ENCODE peak calls at places on chromosome 4, in six cellular contexts. V is B cell, O is A549, M is lower leg skin, N is uterus, W is AG09309. Q is an unnamed sample.

GRCh38 chr4:86810867-86811266 is 38.3 kb downstream of the SLC10A6 start:
- DNase-seq in N (no peak), W (no peak), M (no peak), O (no peak), V (no peak), Q (no peak)

GRCh38 chr4:6142935-6143602 is 57.3 kb downstream of the JAKMIP1 start:
- DNase-seq in M (no peak), V (no peak), W (no peak), N (no peak), O (no peak), Q (no peak)

GRCh38 chr4:174681723-174682300 is 147.2 kb downstream of the GLRA3 start:
- DNase-seq in V (no peak), N (no peak), M (no peak), W (peak; percentile 7), O (peak; percentile 18), Q (no peak)

GRCh38 chr4:4555916-4556315 is 14.1 kb upstream of the STX18 start:
- DNase-seq in M (no peak), N (no peak), W (peak; percentile 89), V (no peak), O (no peak), Q (no peak)

GRCh38 chr4:75605928-75606327 is 24.4 kb downstream of the CDKL2 start:
- DNase-seq in V (no peak), M (no peak), O (no peak), W (no peak), N (no peak), Q (no peak)

GRCh38 chr4:94877973-94878372 is 120.2 kb downstream of the BMPR1B start:
- DNase-seq in W (peak; percentile 16), N (no peak), M (no peak), V (no peak), O (no peak), Q (no peak)

GRCh38 chr4:36392049-36392448 is 110.6 kb downstream of the DTHD1 start:
- DNase-seq in M (no peak), W (no peak), N (no peak), O (no peak), V (no peak), Q (peak; percentile 29)

GRCh38 chr4:150886597-150886996 is 128.5 kb downstream of the LRBA start:
- DNase-seq in M (no peak), O (no peak), W (no peak), N (no peak), V (no peak), Q (no peak)

GRCh38 chr4:94766856-94767255 is 9.1 kb downstream of the BMPR1B start:
- DNase-seq in N (no peak), V (no peak), W (peak; percentile 43), M (no peak), O (no peak), Q (no peak)

GRCh38 chr4:52824603-52825310 is 37.4 kb upstream of the RASL11B start:
- DNase-seq in N (no peak), O (no peak), V (no peak), W (no peak), M (no peak), Q (peak; percentile 75)

GRCh38 chr4:151276787-151277557 is at the start of gene PRSS48:
- DNase-seq in N (no peak), V (no peak), O (peak; percentile 34), W (no peak), M (no peak), Q (no peak)

GRCh38 chr4:95165926-95166524 is 382.7 kb downstream of the UNC5C start:
- DNase-seq in W (peak; percentile 39), O (peak; percentile 28), M (no peak), V (peak; percentile 23), N (peak; percentile 27), Q (peak; percentile 29)

GRCh38 chr4:138438608-138439007 is 196.5 kb upstream of the SLC7A11 start:
- DNase-seq in M (no peak), V (no peak), O (no peak), W (no peak), N (no peak), Q (no peak)

GRCh38 chr4:39706334-39706733 is 8.4 kb downstream of the UBE2K start:
- DNase-seq in N (no peak), W (peak; percentile 47), O (no peak), M (no peak), V (no peak), Q (peak; percentile 68)

DNA sequence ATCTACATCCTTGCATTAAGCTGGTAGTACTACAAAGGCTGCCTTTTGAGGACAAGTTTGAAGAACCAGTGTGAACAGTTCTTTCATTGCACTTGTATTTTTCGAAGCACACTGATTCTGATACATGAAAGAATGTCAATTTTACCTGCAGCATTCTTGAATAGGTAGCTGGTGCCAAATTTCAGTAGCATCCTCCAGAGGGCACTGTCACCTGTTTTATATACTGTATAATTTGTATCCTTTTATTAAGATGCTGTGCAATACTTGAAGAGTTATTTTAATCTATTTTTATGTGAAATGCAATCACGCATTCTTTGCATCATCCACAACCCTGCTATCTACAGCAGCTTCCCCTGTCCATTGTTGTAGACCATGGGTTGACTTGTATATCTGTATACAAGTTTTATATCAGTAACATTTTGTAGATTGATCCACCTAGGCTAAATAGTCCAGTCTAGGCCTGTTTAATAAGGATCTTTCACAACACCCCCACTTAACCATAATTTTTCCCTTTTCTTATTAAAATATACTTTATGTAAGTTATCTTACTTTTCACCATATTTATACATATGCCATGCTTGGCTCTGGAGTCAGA is 325.7 kb downstream of the PCDH7 start:
- DNase-seq in V (no peak), M (no peak), N (no peak), O (no peak), W (no peak), Q (no peak)
- TF ChIP-seq CTCF in V (no peak), M (no peak), N (no peak), O (peak; percentile 35), W (peak; percentile 57), Q (peak; percentile 70)

DNA sequence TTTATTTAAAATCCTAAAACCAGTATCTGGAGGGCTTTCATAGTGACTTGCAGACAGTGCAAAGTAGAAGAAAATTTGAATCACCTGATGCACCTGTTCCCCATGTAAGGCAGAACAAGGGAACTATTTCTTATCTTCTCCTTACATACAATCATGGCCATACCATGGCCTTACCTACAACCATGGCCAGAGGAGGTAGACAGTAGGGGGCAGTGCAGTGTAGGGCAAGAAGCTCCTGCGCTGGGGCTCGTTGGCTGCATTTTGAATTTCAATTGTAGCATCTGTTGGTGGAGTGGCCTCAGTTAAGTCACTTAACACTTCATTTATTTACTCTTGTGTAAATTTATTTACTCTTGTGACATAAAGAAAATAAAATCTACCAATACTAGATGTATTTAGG is 33.0 kb downstream of the GALNTL6 start:
- DNase-seq in M (no peak), N (no peak), W (no peak), O (no peak), V (no peak), Q (no peak)
- TF ChIP-seq CTCF in M (no peak), N (no peak), W (peak; percentile 20), O (peak; percentile 49), V (peak; percentile 23), Q (peak; percentile 97)

GRCh38 chr4:88659061-88659889 is 38.4 kb downstream of the NAP1L5 start:
- DNase-seq in W (peak; percentile 51), V (peak; percentile 10), N (peak; percentile 54), M (peak; percentile 37), O (peak; percentile 64), Q (peak; percentile 51)

GRCh38 chr4:88655226-88655625 is 42.4 kb downstream of the NAP1L5 start:
- DNase-seq in V (no peak), O (no peak), M (no peak), N (no peak), W (no peak), Q (no peak)

GRCh38 chr4:88649716-88650115 is 47.9 kb downstream of the NAP1L5 start:
- DNase-seq in V (no peak), O (no peak), M (no peak), N (no peak), W (no peak), Q (no peak)

GRCh38 chr4:88653371-88653946 is 44.2 kb downstream of the NAP1L5 start:
- DNase-seq in N (no peak), M (no peak), O (no peak), W (no peak), V (no peak), Q (no peak)
- TF ChIP-seq CTCF in N (no peak), M (no peak), O (no peak), W (no peak), V (no peak), Q (no peak)

GRCh38 chr4:56051710-56052075 is 102.9 kb downstream of the CEP135 start:
- DNase-seq in N (no peak), W (no peak), M (no peak), O (no peak), V (no peak), Q (no peak)

GRCh38 chr4:56049428-56050212 is 100.9 kb downstream of the CEP135 start:
- DNase-seq in N (no peak), O (no peak), V (no peak), M (no peak), W (no peak), Q (no peak)

GRCh38 chr4:56050584-56050983 is 101.8 kb downstream of the CEP135 start:
- DNase-seq in V (no peak), O (no peak), M (no peak), N (no peak), W (no peak), Q (no peak)

GRCh38 chr4:56051049-56051709 is 102.4 kb downstream of the CEP135 start:
- DNase-seq in W (no peak), M (no peak), O (no peak), V (no peak), N (no peak), Q (no peak)

DNA sequence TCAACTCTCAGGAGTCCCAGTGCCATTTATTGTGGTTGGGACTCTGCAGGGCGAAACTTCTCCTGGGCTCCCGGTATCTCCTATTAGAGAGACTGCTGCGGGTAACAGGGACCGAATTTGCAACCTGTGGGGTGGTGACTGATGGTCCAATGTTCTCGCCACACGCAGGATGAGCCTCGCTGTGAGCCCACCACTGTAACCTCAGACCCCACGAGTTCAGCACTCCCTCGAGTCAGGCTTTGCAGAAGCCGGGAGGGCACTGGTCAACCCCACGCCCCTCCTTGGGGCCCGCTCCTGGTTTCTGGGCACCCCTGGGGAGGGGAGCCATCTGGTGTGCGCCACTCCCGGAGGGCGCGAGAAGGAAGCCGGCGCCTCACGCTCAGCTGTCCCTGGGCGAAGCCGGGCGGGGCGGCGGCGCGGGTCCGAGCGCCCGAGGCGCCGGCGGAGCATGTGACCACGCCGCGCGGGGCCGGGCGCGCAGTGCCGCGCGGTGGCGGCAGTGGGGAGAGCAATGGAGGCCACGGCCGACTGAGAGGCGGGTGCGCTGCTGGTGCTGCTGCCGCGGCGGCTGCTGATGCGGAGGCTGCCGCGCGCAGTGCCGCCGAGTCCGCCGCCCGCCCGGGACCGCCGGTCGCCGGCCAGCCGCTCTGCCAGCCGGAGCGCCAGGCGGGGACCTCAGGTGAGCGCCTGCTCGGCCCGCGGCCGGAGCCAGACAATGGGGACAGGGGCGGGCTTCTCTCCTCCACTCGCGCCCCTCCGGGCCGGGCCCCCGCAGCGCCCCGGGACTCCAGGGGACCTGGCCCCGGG is 100.1 kb downstream of the CEP135 start:
- DNase-seq in V (peak; percentile 78), M (peak; percentile 15), W (peak; percentile 1), O (peak; percentile 27), N (peak; percentile 16), Q (no peak)
- TF ChIP-seq CTCF in V (no peak), M (no peak), W (peak; percentile 23), O (peak; percentile 43), N (peak; percentile 51), Q (peak; percentile 39)

DNA sequence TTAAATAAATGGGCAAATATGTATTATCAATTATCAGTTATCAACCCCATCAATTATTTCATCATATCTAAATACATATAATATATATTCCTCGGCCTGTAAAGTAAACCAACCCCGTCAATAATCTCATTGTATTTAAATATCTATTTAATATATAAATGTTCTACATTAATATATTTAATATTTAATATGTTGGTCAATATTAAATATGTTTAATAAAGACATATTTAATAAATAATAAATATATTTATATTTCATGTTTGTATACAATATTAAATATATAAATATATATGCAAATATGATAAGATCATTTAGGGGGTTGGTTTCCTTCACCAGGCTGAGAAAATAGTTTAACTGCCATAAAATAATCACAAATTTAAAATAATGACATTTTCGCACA is 6.4 kb upstream of the TMEM144 start:
- DNase-seq in M (no peak), N (no peak), V (no peak), W (no peak), O (no peak), Q (no peak)
- TF ChIP-seq CTCF in M (no peak), N (no peak), V (no peak), W (no peak), O (no peak), Q (no peak)

Q was measured in epithelial cell of proximal tubule.